ENCODE peak calls at places on chromosomes 3 and 15, in six cellular contexts. F is NT2/D1, I is psoas muscle, P is aorta, M is thyroid gland, T is GM23338. N is an unnamed sample. For H3K27me3 and H3K36me3, the result is how much of the 10 kb centered on the place peaks cover.

GRCh38 chr3:196918968-196919367 is 23.4 kb downstream of the NCBP2 start:
- DNase-seq in I (no peak), M (no peak), T (no peak), P (no peak), F (no peak), N (no peak)

GRCh38 chr15:69749797-69750196 is 297.2 kb downstream of the RPLP1 start:
- DNase-seq in I (no peak), M (no peak), T (no peak), F (no peak), P (no peak), N (no peak)

GRCh38 chr15:88449581-88449980 is 17.6 kb downstream of the MRPL46 start:
- DNase-seq in F (no peak), P (no peak), T (no peak), M (no peak), I (no peak), N (no peak)

GRCh38 chr15:47477253-47477652 is 240.1 kb upstream of the SEMA6D start:
- DNase-seq in P (no peak), F (no peak), M (peak), I (no peak), T (no peak), N (no peak)

GRCh38 chr3:178174201-178174880 is 361.9 kb upstream of the KCNMB2 start:
- DNase-seq in T (no peak), M (no peak), P (no peak), I (no peak), F (no peak), N (no peak)

GRCh38 chr3:195188530-195188917 is 82.4 kb downstream of the XXYLT1 start:
- DNase-seq in T (no peak), I (no peak), F (no peak), P (no peak), M (no peak), N (no peak)

GRCh38 chr3:85355572-85355971 is 396.8 kb downstream of the CADM2 start:
- DNase-seq in P (no peak), F (no peak), M (no peak), I (no peak), T (no peak), N (no peak)

GRCh38 chr15:63156086-63156707 is 1.1 kb downstream of the RPS27L start:
- DNase-seq in P (no peak), I (no peak), M (no peak), F (no peak), T (no peak), N (no peak)

GRCh38 chr3:72155391-72156064 is 370.6 kb upstream of the PROK2 start:
- DNase-seq in T (no peak), I (peak), P (peak), F (no peak), M (peak), N (no peak)

GRCh38 chr3:125128861-125129501 is 73.2 kb upstream of the HEG1 start:
- DNase-seq in T (no peak), I (no peak), P (no peak), M (peak), F (no peak), N (no peak)

GRCh38 chr3:129001817-129002572 is 891 bp downstream of the EFCC1 start:
- DNase-seq in M (no peak), I (no peak), P (no peak), T (peak), F (no peak), N (peak)

GRCh38 chr3:125300416-125300815 is 74.7 kb downstream of the ZNF148 start:
- DNase-seq in P (no peak), F (no peak), T (no peak), M (no peak), I (no peak), N (no peak)

GRCh38 chr15:98012354-98012753 is 51.9 kb downstream of the ARRDC4 start:
- DNase-seq in F (no peak), I (no peak), P (no peak), T (no peak), M (no peak), N (no peak)

GRCh38 chr15:73794501-73795133 is 41.5 kb upstream of the INSYN1 start:
- DNase-seq in F (no peak), P (no peak), I (no peak), M (peak), T (peak), N (no peak)

GRCh38 chr3:145704020-145704419 is 457.0 kb downstream of the PLOD2 start:
- DNase-seq in I (no peak), F (no peak), P (no peak), T (no peak), M (no peak), N (no peak)

GRCh38 chr3:193974147-193974546 is 161.8 kb upstream of the HES1 start:
- DNase-seq in F (no peak), P (no peak), T (no peak), M (no peak), I (no peak), N (no peak)

GRCh38 chr3:134976948-134977347 is 181.9 kb downstream of the EPHB1 start:
- DNase-seq in M (peak), F (no peak), I (no peak), T (no peak), P (no peak), N (no peak)

GRCh38 chr3:181713300-181713647 is 1.5 kb downstream of the SOX2 start:
- DNase-seq in F (no peak), P (no peak), T (no peak), I (no peak), M (no peak), N (no peak)

GRCh38 chr3:10194328-10195071 is 29.8 kb downstream of the IRAK2 start:
- DNase-seq in I (peak), T (no peak), P (peak), M (peak), F (no peak), N (no peak)

GRCh38 chr15:72184165-72184811 is 13.3 kb downstream of the GRAMD2A start:
- DNase-seq in F (no peak), P (no peak), M (peak), T (peak), I (peak), N (peak)

GRCh38 chr3:81568378-81568777 is 193.1 kb downstream of the GBE1 start:
- DNase-seq in I (no peak), P (no peak), M (no peak), T (no peak), F (no peak), N (no peak)

GRCh38 chr3:134536760-134537159 is 50.9 kb downstream of the CEP63 start:
- DNase-seq in P (no peak), F (no peak), I (no peak), T (no peak), M (no peak), N (no peak)

GRCh38 chr3:194072097-194072428 is 63.9 kb upstream of the HES1 start:
- DNase-seq in M (no peak), F (no peak), I (no peak), T (no peak), P (no peak), N (no peak)

GRCh38 chr3:79810529-79810928 is 42.7 kb upstream of the ROBO1 start:
- DNase-seq in M (no peak), T (no peak), I (no peak), F (no peak), P (no peak), N (no peak)

GRCh38 chr15:97904196-97904572 is 56.3 kb upstream of the ARRDC4 start:
- DNase-seq in M (peak), P (peak), I (peak), F (peak), T (peak), N (peak)

GRCh38 chr3:123421353-123422174 is 27.3 kb downstream of the ADCY5 start:
- DNase-seq in T (no peak), P (peak), M (peak), F (no peak), I (peak), N (no peak)

GRCh38 chr15:70149667-70150404 is 52.1 kb upstream of the TLE3 start:
- DNase-seq in M (no peak), P (no peak), T (no peak), I (no peak), F (no peak), N (no peak)

GRCh38 chr15:101288905-101289513 is 6.0 kb downstream of the SNRPA1 start:
- DNase-seq in M (no peak), P (no peak), F (no peak), I (no peak), T (peak), N (peak)

GRCh38 chr3:179266701-179267211 is 15.8 kb upstream of the KCNMB3 start:
- DNase-seq in P (no peak), T (no peak), F (no peak), I (no peak), M (no peak), N (no peak)

GRCh38 chr3:125332504-125332903 is 42.6 kb downstream of the ZNF148 start:
- DNase-seq in P (no peak), F (no peak), I (no peak), T (peak), M (no peak), N (no peak)

GRCh38 chr15:62392411-62392810 is 227.3 kb upstream of the C2CD4B start:
- DNase-seq in F (no peak), P (no peak), I (peak), M (no peak), T (peak), N (peak)

DNA sequence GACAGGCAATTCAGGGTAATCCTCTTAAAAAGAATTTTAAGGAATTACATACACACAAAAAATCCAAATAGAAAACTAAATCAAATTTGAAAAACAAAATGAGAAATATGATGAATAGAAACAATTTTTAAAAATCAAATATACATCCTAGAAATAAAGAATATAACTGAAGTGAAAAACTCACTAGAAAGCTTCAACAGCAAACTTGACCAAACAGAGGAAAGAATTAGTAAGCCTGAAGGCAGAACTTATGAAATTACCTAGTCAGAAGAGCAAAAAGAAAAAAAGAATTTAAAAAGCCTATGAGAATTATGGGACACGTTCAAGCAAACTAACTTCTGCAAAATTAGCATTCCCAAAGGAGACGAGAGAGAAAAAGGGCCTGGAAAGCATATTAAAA is 206.1 kb downstream of the PCCB start:
- DNase-seq in M (no peak), P (no peak), F (no peak), I (no peak), T (no peak), N (no peak)
- H3K4me3 ChIP-seq in M (no peak), P (no peak), F (no peak), I (no peak), T (no peak), N (no peak)

DNA sequence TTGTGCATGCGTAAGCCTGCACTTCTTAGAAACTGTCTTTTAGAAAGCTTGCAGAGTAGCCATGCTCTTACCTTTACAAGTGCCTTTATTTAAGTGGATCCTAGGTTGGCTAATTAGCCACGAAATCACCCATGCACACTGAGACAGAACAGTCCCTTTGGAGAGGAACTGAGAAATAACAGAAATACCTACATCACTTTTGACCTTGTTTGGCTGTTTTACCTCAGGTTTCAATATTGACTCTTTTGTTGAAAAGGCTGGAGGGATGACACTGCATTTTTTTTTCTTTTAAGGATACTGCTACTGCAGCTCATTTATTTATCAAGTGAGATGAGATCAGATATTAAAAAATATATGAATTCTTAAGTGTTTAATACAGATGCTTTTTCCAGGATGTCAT is 155.6 kb upstream of the GOLIM4 start:
- DNase-seq in I (no peak), T (no peak), F (no peak), M (peak), P (no peak), N (no peak)
- H3K27me3 ChIP-seq in I (under half), T (under half), F (under half), M (under half), P (under half), N (under half)

DNA sequence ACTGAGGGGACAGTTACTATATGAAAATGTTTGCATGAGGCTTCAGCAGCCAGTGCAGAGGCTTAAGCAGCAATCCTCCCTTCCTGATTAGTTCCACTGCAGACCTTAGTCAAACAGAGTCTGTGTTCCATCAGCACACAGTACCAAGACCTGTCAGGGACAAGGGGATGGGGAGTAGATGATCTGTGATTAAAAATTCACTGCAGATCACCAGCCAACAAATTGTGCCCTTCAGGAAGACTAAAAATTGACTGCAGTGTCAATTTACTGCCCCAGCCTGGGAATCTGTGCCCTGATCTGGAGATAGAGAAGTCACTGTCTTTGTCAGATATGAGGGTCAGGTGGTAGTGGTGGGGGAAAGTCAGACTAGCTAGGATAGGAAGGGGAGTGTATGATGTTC is 13.8 kb upstream of the NMNAT3 start:
- DNase-seq in M (no peak), F (no peak), P (no peak), I (no peak), T (no peak), N (no peak)
- H3K36me3 ChIP-seq in M (under half), F (under half), P (under half), I (under half), T (under half), N (under half)

DNA sequence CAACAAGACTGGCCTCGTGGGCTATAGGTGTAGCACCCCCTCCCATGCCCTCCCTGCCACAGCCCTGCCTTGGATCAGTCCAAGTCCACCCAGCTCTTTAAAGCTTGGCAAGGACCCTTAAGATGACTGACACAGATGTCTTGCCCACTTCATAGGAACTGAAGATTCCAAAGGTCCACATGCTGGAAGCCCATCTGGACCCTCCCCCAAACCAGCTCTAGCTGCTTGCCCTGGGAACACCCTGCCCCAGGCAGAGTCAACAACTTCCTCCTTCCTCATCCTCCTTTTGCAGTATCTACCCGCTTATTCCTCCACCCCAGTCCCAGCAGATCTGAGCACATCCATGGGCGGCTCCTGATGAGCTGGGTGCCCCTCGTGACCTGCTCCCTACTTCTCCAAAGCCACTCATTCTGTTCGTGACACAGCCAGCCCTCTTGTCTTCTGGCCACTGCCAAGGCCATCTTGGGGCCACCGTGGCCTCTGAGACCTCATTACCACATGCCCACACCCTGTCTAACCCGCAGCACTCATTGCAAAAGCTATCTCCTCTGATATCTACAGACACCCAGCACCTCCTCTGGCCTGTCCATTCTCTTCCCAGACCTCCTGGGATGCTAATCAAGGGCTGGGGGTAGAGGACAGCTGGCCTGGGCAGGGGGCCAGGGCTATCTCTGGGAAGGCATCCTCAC is 2.0 kb upstream of the PFKFB4 start:
- DNase-seq in M (peak), F (no peak), T (no peak), I (peak), P (no peak), N (peak)
- H3K4me3 ChIP-seq in M (no peak), F (no peak), T (no peak), I (no peak), P (no peak), N (no peak)

GRCh38 chr15:56815247-56815646 is 81.9 kb upstream of the ZNF280D start:
- DNase-seq in P (no peak), M (peak), I (no peak), T (no peak), F (no peak), N (no peak)

GRCh38 chr15:56813995-56814394 is 80.7 kb upstream of the ZNF280D start:
- DNase-seq in T (no peak), F (no peak), M (no peak), I (no peak), P (no peak), N (no peak)

GRCh38 chr15:56817266-56817665 is 84.0 kb upstream of the ZNF280D start:
- DNase-seq in F (peak), M (no peak), T (peak), I (no peak), P (no peak), N (no peak)

GRCh38 chr15:56812255-56812654 is 78.9 kb upstream of the ZNF280D start:
- DNase-seq in T (no peak), M (no peak), F (no peak), P (no peak), I (no peak), N (no peak)

GRCh38 chr15:56814429-56814828 is 81.1 kb upstream of the ZNF280D start:
- DNase-seq in T (no peak), F (no peak), P (no peak), M (no peak), I (no peak), N (no peak)
- H3K27me3 ChIP-seq in T (under half), F (under half), P (under half), M (under half), I (under half), N (under half)

GRCh38 chr3:157148123-157148889 is 11.6 kb downstream of the CCNL1 start:
- DNase-seq in F (no peak), P (no peak), T (no peak), M (no peak), I (no peak), N (no peak)
- H3K36me3 ChIP-seq in F (half or more), P (under half), T (half or more), M (half or more), I (under half), N (under half)

N was measured in H7.